ENCODE peak calls at places on chromosome 5, in eight cellular contexts. J, A, C, U, G, E, H and O are unnamed samples.

GRCh38 chr5:98793223-98793622 is 19.8 kb downstream of the RGMB start:
- DNase-seq in U (no peak), J (no peak), C (no peak), A (no peak), H (no peak), G (no peak), E (no peak), O (no peak)

GRCh38 chr5:51060953-51061352 is 322.3 kb upstream of the ISL1 start:
- DNase-seq in J (no peak), G (no peak), E (no peak), A (no peak), H (no peak), U (no peak), C (no peak), O (no peak)

GRCh38 chr5:154287136-154287535 is 96.6 kb downstream of the GALNT10 start:
- DNase-seq in A (no peak), J (peak; percentile 20), E (no peak), U (no peak), H (no peak), C (no peak), G (no peak), O (peak; percentile 37)

GRCh38 chr5:132270345-132270685 is 12.8 kb downstream of the PDLIM4 start:
- DNase-seq in H (no peak), E (no peak), A (peak; percentile 50), U (no peak), C (no peak), G (peak; percentile 41), J (no peak), O (peak; percentile 1)

GRCh38 chr5:151085517-151086031 is 4.7 kb upstream of the TNIP1 start:
- DNase-seq in A (peak; percentile 88), C (no peak), J (no peak), U (no peak), E (no peak), H (peak; percentile 57), G (peak; percentile 90), O (peak; percentile 64)

GRCh38 chr5:6527749-6528455 is 79.2 kb downstream of the UBE2QL1 start:
- DNase-seq in U (no peak), E (no peak), C (no peak), H (no peak), G (no peak), J (no peak), A (no peak), O (no peak)

GRCh38 chr5:144187699-144188294 is 17.1 kb downstream of the KCTD16 start:
- DNase-seq in E (peak; percentile 62), J (peak; percentile 66), G (peak; percentile 76), H (peak; percentile 80), A (no peak), C (no peak), U (peak; percentile 84), O (peak; percentile 24)

GRCh38 chr5:181212080-181212479 is 7.1 kb upstream of the TRIM7 start:
- DNase-seq in E (no peak), J (no peak), U (no peak), A (no peak), H (no peak), G (no peak), C (no peak), O (no peak)

GRCh38 chr5:169299651-169300467 is 1.1 kb downstream of the SLIT3 start:
- DNase-seq in U (no peak), A (no peak), H (no peak), E (no peak), J (no peak), G (peak; percentile 65), C (no peak), O (no peak)

GRCh38 chr5:121144764-121145163 is 680.7 kb downstream of the PRR16 start:
- DNase-seq in G (no peak), J (no peak), H (no peak), A (no peak), C (no peak), E (no peak), U (no peak), O (no peak)

GRCh38 chr5:7805379-7805778 is 45.6 kb downstream of the CFAP90 start:
- DNase-seq in G (no peak), A (no peak), J (peak; percentile 7), U (no peak), E (no peak), C (no peak), H (no peak), O (no peak)

GRCh38 chr5:8399471-8399870 is 530.5 kb downstream of the MTRR start:
- DNase-seq in J (no peak), G (no peak), A (no peak), C (no peak), E (no peak), H (no peak), U (no peak), O (no peak)

GRCh38 chr5:75043736-75044264 is 8.6 kb downstream of the GCNT4 start:
- DNase-seq in U (no peak), C (no peak), G (no peak), E (no peak), J (no peak), A (no peak), H (no peak), O (no peak)

GRCh38 chr5:152592416-152592815 is 187.3 kb upstream of the NMUR2 start:
- DNase-seq in E (no peak), A (no peak), G (no peak), J (no peak), H (no peak), U (no peak), C (no peak), O (no peak)

GRCh38 chr5:113043491-113043931 is 66.9 kb downstream of the DCP2 start:
- DNase-seq in C (peak; percentile 28), G (peak; percentile 63), H (no peak), E (peak; percentile 81), U (no peak), J (peak; percentile 54), A (no peak), O (peak; percentile 43)

GRCh38 chr5:115584501-115584900 is 17.8 kb downstream of the TICAM2 start:
- DNase-seq in A (no peak), C (no peak), E (no peak), U (no peak), G (no peak), J (no peak), H (no peak), O (no peak)

GRCh38 chr5:178994580-178995340 is at the start of gene GRM6:
- DNase-seq in C (no peak), U (no peak), G (no peak), A (no peak), H (no peak), J (no peak), E (no peak), O (no peak)

GRCh38 chr5:39519566-39520231 is 94.9 kb upstream of the DAB2 start:
- DNase-seq in J (no peak), A (no peak), C (no peak), U (no peak), E (no peak), G (no peak), H (no peak), O (no peak)

GRCh38 chr5:6752236-6752635 is 39.0 kb downstream of the TENT4A start:
- DNase-seq in C (no peak), G (no peak), A (no peak), H (no peak), E (no peak), J (no peak), U (no peak), O (no peak)

GRCh38 chr5:98698359-98698758 is 75.1 kb upstream of the RGMB start:
- DNase-seq in J (no peak), G (no peak), A (no peak), C (no peak), E (no peak), H (no peak), U (no peak), O (no peak)

GRCh38 chr5:134549714-134550113 is 24.2 kb downstream of the JADE2 start:
- DNase-seq in H (no peak), G (no peak), A (no peak), U (no peak), J (no peak), E (no peak), C (no peak), O (no peak)

DNA sequence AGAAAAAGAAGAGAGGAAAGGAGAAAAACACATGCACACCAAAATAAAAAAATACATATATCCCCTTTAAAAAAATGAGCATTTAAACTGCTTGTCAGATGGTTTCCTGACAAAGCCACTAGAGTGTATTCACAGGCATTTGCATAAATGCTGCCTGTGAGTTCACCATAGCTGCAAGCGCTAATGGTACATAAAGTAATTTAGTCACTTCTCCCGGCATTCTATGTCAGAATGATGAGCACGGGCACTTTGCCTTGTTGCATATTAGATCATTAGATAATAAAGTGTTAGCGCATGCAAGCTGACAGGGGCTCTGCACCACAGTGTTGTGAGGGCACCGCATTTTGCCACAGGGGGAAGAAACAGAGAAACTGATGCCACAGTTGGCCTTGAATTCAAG is 280.6 kb downstream of the EBF1 start:
- DNase-seq in H (no peak), C (no peak), A (no peak), E (no peak), J (no peak), G (no peak), U (no peak), O (no peak)
- H3K36me3 ChIP-seq in H (no peaks in the 10 kb centered on the region), C (peaks cover 18% of the 10 kb centered on the region), A (no peaks in the 10 kb centered on the region), E (peaks cover 2% of the 10 kb centered on the region), J (peaks cover 3% of the 10 kb centered on the region), G (no peaks in the 10 kb centered on the region), U (no peaks in the 10 kb centered on the region), O (no peaks in the 10 kb centered on the region)

DNA sequence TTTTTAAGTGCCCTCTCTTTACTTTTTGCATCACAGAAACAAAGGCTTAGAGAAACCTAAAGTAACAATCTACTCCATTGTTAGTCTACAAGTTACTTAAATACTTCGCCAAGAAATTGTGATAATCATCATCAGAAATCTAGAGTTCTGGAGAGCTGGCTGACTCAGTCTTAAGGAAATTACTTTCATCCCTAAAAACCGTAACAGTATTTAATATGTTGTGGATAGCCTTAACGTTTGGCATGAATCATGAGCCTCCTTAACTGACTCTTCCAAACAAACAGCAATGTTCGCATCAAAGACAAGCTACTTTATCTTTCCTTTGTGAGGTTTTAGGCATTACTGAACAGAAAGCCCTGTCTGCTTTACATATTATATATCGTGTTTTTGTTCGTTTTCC is 128.7 kb downstream of the NIPBL start:
- DNase-seq in A (no peak), U (no peak), J (no peak), G (no peak), E (no peak), H (no peak), C (no peak), O (no peak)
- H3K4me3 ChIP-seq in A (no peak overlapping the region), U (no peak overlapping the region), J (no peak overlapping the region), G (no peak overlapping the region), E (no peak overlapping the region), H (no peak overlapping the region), C (no peak overlapping the region), O (no peak overlapping the region)

GRCh38 chr5:660491-661030 is 32.6 kb downstream of the TPPP start:
- DNase-seq in J (no peak), C (no peak), A (no peak), G (peak; percentile 48), U (no peak), H (no peak), E (peak; percentile 25), O (no peak)
- H3K36me3 ChIP-seq in J (peaks cover 20% of the 10 kb centered on the region), C (peaks cover 96% of the 10 kb centered on the region), A (peaks cover 4% of the 10 kb centered on the region), G (no peaks in the 10 kb centered on the region), U (no peaks in the 10 kb centered on the region), H (peaks cover 35% of the 10 kb centered on the region), E (peaks cover 40% of the 10 kb centered on the region), O (no peaks in the 10 kb centered on the region)

DNA sequence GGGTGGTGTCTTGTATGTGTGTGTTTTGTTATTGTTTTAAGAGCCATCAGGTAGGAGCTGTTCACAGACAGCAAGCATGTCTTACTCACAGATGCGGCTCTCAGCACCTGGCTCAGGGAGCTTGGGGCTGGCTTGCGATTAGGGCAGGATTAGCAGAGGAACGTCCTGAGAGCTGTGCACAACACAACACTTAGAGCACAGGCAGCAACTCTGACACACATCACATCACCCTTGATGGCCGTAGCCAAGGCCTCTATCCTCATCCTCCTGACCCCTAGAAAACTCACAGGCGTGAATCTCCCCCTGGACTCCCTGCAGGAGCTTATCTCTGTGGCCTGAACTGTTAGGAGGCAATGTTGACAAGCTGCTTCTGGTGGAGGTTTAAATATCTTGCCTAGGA is 7.1 kb upstream of the IL17B start:
- DNase-seq in J (no peak), G (no peak), A (peak; percentile 59), C (no peak), E (no peak), U (no peak), H (no peak), O (no peak)
- H3K4me3 ChIP-seq in J (no peak overlapping the region), G (no peak overlapping the region), A (no peak overlapping the region), C (no peak overlapping the region), E (no peak overlapping the region), U (no peak overlapping the region), H (no peak overlapping the region), O (no peak overlapping the region)